ENCODE peak calls at places on chromosomes 5 and 9, in four cellular contexts. X, L, D and T are unnamed samples.

GRCh38 chr5:15587941-15588340 is 88.0 kb downstream of the FBXL7 start:
- DNase-seq in X (peak; percentile 73), L (no peak), D (no peak), T (no peak)

GRCh38 chr5:15664961-15665360 is 165.0 kb downstream of the FBXL7 start:
- DNase-seq in X (peak; percentile 28), L (no peak), D (no peak), T (no peak)

GRCh38 chr9:34612788-34613390 is 992 bp upstream of the RPP25L start:
- DNase-seq in X (peak; percentile 76), L (peak; percentile 54), D (peak; percentile 47), T (peak; percentile 83)

GRCh38 chr9:79664375-79664825 is 92.6 kb downstream of the TLE4 start:
- DNase-seq in X (no peak), L (no peak), D (no peak), T (no peak)

GRCh38 chr9:115879451-115879850 is 274.1 kb upstream of the PAPPA start:
- DNase-seq in X (no peak), L (no peak), D (no peak), T (no peak)

GRCh38 chr5:107765685-107766063 is 94.9 kb upstream of the EFNA5 start:
- DNase-seq in X (no peak), L (no peak), D (no peak), T (no peak)

GRCh38 chr9:70593241-70593640 is 178.8 kb upstream of the KLF9 start:
- DNase-seq in X (no peak), L (no peak), D (no peak), T (no peak)

GRCh38 chr9:124220551-124221451 is 36.9 kb upstream of the NEK6 start:
- DNase-seq in X (peak; percentile 68), L (no peak), D (no peak), T (no peak)

GRCh38 chr9:73200694-73201432 is 49.2 kb downstream of the ANXA1 start:
- DNase-seq in X (peak; percentile 54), L (peak; percentile 28), D (no peak), T (no peak)

GRCh38 chr5:54673523-54674225 is 156.1 kb downstream of the SNX18 start:
- DNase-seq in X (no peak), L (no peak), D (no peak), T (no peak)

GRCh38 chr9:34961574-34962480 is 3.7 kb downstream of the PHF24 start:
- DNase-seq in X (peak; percentile 70), L (no peak), D (no peak), T (no peak)

GRCh38 chr9:88875394-88875793 is 115.9 kb upstream of the S1PR3 start:
- DNase-seq in X (no peak), L (no peak), D (no peak), T (no peak)

GRCh38 chr9:94207781-94208180 is 51.3 kb upstream of the ZNF169 start:
- DNase-seq in X (no peak), L (no peak), D (no peak), T (no peak)

GRCh38 chr5:42701660-42702059 is 55.0 kb upstream of the CCDC152 start:
- DNase-seq in X (no peak), L (no peak), D (no peak), T (no peak)

GRCh38 chr5:57911466-57911865 is 428.9 kb upstream of the ACTBL2 start:
- DNase-seq in X (peak; percentile 21), L (no peak), D (no peak), T (no peak)

GRCh38 chr5:16456103-16456832 is 9.3 kb downstream of the ZNF622 start:
- DNase-seq in X (peak; percentile 88), L (peak; percentile 49), D (no peak), T (no peak)

GRCh38 chr5:179323026-179323571 is 22.2 kb downstream of the ADAMTS2 start:
- DNase-seq in X (no peak), L (no peak), D (no peak), T (no peak)

GRCh38 chr5:150266807-150267408 is 22.7 kb downstream of the CAMK2A start:
- DNase-seq in X (no peak), L (no peak), D (no peak), T (no peak)

GRCh38 chr5:118553662-118554061 is 434.7 kb downstream of the DTWD2 start:
- DNase-seq in X (peak; percentile 79), L (no peak), D (no peak), T (no peak)

GRCh38 chr5:78755822-78756429 is 107.4 kb upstream of the LHFPL2 start:
- DNase-seq in X (no peak), L (no peak), D (no peak), T (no peak)

GRCh38 chr5:77390795-77391194 is 101.3 kb downstream of the WDR41 start:
- DNase-seq in X (peak; percentile 5), L (no peak), D (no peak), T (no peak)

GRCh38 chr9:121949364-121949763 is 143.7 kb downstream of the TTLL11 start:
- DNase-seq in X (no peak), L (no peak), D (no peak), T (no peak)

GRCh38 chr5:19837536-19838179 is 150.3 kb downstream of the CDH18 start:
- DNase-seq in X (no peak), L (no peak), D (no peak), T (no peak)